ENCODE peak calls at places on chromosomes 6 and 20, in five cellular contexts. Z is amniotic stem cell, K is A549, Y is mucosa of descending colon, J is sciatic nerve. C is an unnamed sample.

GRCh38 chr20:45894797-45895196 is 3.7 kb downstream of the CTSA start:
- DNase-seq in Y (no peak), Z (no peak), J (no peak), K (no peak), C (no peak)

GRCh38 chr6:164106345-164106769 is 691.8 kb downstream of the QKI start:
- DNase-seq in J (peak), K (peak), Y (no peak), Z (no peak), C (no peak)

GRCh38 chr6:4608361-4609115 is 167.7 kb upstream of the CDYL start:
- DNase-seq in Y (no peak), J (no peak), K (no peak), Z (no peak), C (no peak)

GRCh38 chr20:50837532-50838321 is 42.9 kb downstream of the BCAS4 start:
- DNase-seq in Y (no peak), J (no peak), K (no peak), Z (no peak), C (no peak)

GRCh38 chr6:700490-700889 is 7.6 kb upstream of the EXOC2 start:
- DNase-seq in K (no peak), Y (no peak), J (no peak), Z (no peak), C (no peak)

GRCh38 chr20:11754451-11754850 is 163.2 kb upstream of the BTBD3 start:
- DNase-seq in Z (no peak), Y (no peak), K (no peak), J (no peak), C (no peak)

GRCh38 chr20:51014797-51015722 is 7.8 kb downstream of the KCNG1 start:
- DNase-seq in Z (peak), J (no peak), Y (peak), K (peak), C (no peak)

GRCh38 chr20:1469925-1470571 is 3.4 kb upstream of the NSFL1C start:
- DNase-seq in J (peak), Y (peak), K (peak), Z (peak), C (peak)

GRCh38 chr6:3546121-3546520 is 89.3 kb upstream of the SLC22A23 start:
- DNase-seq in Y (peak), Z (no peak), J (no peak), K (no peak), C (no peak)

GRCh38 chr6:159267165-159267564 is 98.0 kb downstream of the FNDC1 start:
- DNase-seq in J (no peak), Y (no peak), Z (no peak), K (no peak), C (no peak)

GRCh38 chr6:142822882-142823578 is 121.9 kb downstream of the HIVEP2 start:
- DNase-seq in Z (no peak), J (no peak), Y (no peak), K (peak), C (no peak)

GRCh38 chr6:15427360-15428070 is 181.6 kb downstream of the JARID2 start:
- DNase-seq in Y (no peak), K (no peak), Z (no peak), J (no peak), C (no peak)

GRCh38 chr20:44731657-44732056 is 14.0 kb upstream of the KCNK15 start:
- DNase-seq in K (no peak), Z (no peak), J (no peak), Y (no peak), C (no peak)

GRCh38 chr6:50608421-50608820 is 104.9 kb upstream of the TFAP2D start:
- DNase-seq in Y (no peak), Z (no peak), K (no peak), J (no peak), C (no peak)